ENCODE peak calls at places on chromosome 12, in ten cellular contexts. V is coronary artery, Z is GM06990, B is A673, Q is upper lobe of left lung, K is upper lobe of right lung, D is left ventricle myocardium inferior, I is lower lobe of right lung, H is fibroblast of pulmonary artery, Y is cardiac fibroblast. O is an unnamed sample.

GRCh38 chr12:83245156-83245555 is 558.5 kb downstream of the TMTC2 start:
- DNase-seq in D (no peak), I (no peak), Z (no peak), Q (no peak), V (no peak), K (no peak), Y (no peak), B (no peak), H (no peak), O (no peak)

GRCh38 chr12:113173081-113173698 is 12.1 kb downstream of the DDX54 start:
- DNase-seq in I (no peak), Y (no peak), Z (peak), Q (no peak), D (no peak), B (no peak), V (no peak), H (no peak), K (no peak), O (no peak)

GRCh38 chr12:531951-532585 is 72.3 kb downstream of the B4GALNT3 start:
- DNase-seq in K (no peak), Y (peak), V (no peak), H (no peak), B (no peak), Q (no peak), Z (no peak), D (no peak), I (no peak), O (no peak)

GRCh38 chr12:53383258-53383657 is 3.3 kb downstream of the SP1 start:
- DNase-seq in I (no peak), Z (no peak), Q (no peak), Y (no peak), D (no peak), H (no peak), B (no peak), V (no peak), K (peak), O (no peak)

GRCh38 chr12:12686925-12687324 is 9.1 kb downstream of the GPR19 start:
- DNase-seq in D (no peak), I (no peak), Q (no peak), Z (no peak), Y (peak), V (no peak), K (no peak), H (peak), B (no peak), O (peak)

GRCh38 chr12:122366685-122367475 is 55.6 kb downstream of the CLIP1 start:
- DNase-seq in B (peak), D (no peak), I (no peak), Y (peak), V (no peak), Q (no peak), H (peak), Z (no peak), K (no peak), O (peak)

GRCh38 chr12:109020750-109021380 is at the start of gene SVOP:
- DNase-seq in Z (peak), I (peak), Y (peak), B (peak), H (peak), Q (peak), K (peak), D (peak), V (no peak), O (peak)

GRCh38 chr12:94714378-94714777 is 64.0 kb upstream of the TMCC3 start:
- DNase-seq in V (no peak), K (no peak), D (no peak), H (peak), Q (no peak), I (no peak), Y (peak), B (no peak), Z (no peak), O (peak)

GRCh38 chr12:105462841-105463240 is 132.3 kb downstream of the C12orf75 start:
- DNase-seq in B (no peak), Z (no peak), I (no peak), Y (peak), Q (no peak), V (no peak), H (peak), K (no peak), D (no peak), O (no peak)

GRCh38 chr12:113399490-113399889 is 4.2 kb downstream of the SDS start:
- DNase-seq in Z (no peak), Q (no peak), K (no peak), D (no peak), Y (no peak), H (no peak), B (no peak), V (no peak), I (no peak), O (no peak)

GRCh38 chr12:23722655-23723054 is 226.8 kb downstream of the SOX5 start:
- DNase-seq in K (no peak), Q (no peak), H (no peak), D (no peak), V (no peak), Y (no peak), B (no peak), Z (no peak), I (no peak), O (no peak)

GRCh38 chr12:46650688-46651087 is 175.1 kb downstream of the SLC38A4 start:
- DNase-seq in V (no peak), H (no peak), K (no peak), I (no peak), Q (no peak), Y (peak), Z (no peak), D (no peak), B (no peak), O (no peak)

GRCh38 chr12:116492703-116493324 is 66.4 kb upstream of the MAP1LC3B2 start:
- DNase-seq in B (peak), K (no peak), V (no peak), D (no peak), I (no peak), H (peak), Z (no peak), Y (peak), Q (no peak), O (peak)

GRCh38 chr12:107436376-107436775 is 249.2 kb upstream of the PWP1 start:
- DNase-seq in Z (no peak), H (peak), B (no peak), I (no peak), V (no peak), Y (peak), Q (no peak), K (no peak), D (no peak), O (peak)

GRCh38 chr12:129069886-129070285 is 216.6 kb downstream of the GLT1D1 start:
- DNase-seq in I (no peak), K (no peak), H (no peak), Y (no peak), Z (no peak), B (no peak), Q (no peak), V (no peak), D (no peak), O (no peak)

GRCh38 chr12:2191534-2192153 is 138.9 kb downstream of the CACNA1C start:
- DNase-seq in Q (no peak), D (no peak), H (no peak), I (no peak), V (no peak), K (no peak), Y (no peak), Z (no peak), B (no peak), O (no peak)

GRCh38 chr12:93824514-93825500 is 147.6 kb downstream of the CRADD start:
- DNase-seq in H (no peak), Z (no peak), B (no peak), K (no peak), Q (no peak), Y (peak), I (no peak), D (no peak), V (no peak), O (no peak)

GRCh38 chr12:88342434-88342833 is 200.3 kb downstream of the TMTC3 start:
- DNase-seq in H (no peak), D (no peak), Z (no peak), B (no peak), V (no peak), K (no peak), Q (no peak), I (no peak), Y (no peak), O (peak)

GRCh38 chr12:51517800-51518199 is 73.2 kb upstream of the SCN8A start:
- DNase-seq in K (no peak), Q (no peak), D (no peak), Y (no peak), I (no peak), V (no peak), B (no peak), Z (no peak), H (peak), O (no peak)

GRCh38 chr12:70853326-70853725 is 67.2 kb downstream of the PTPRR start:
- DNase-seq in B (no peak), Z (no peak), V (no peak), K (no peak), D (no peak), Y (peak), H (peak), I (no peak), Q (peak), O (peak)

GRCh38 chr12:70831538-70831937 is 89.0 kb downstream of the PTPRR start:
- DNase-seq in D (no peak), B (peak), K (no peak), V (no peak), Z (no peak), Y (peak), Q (no peak), I (no peak), H (peak), O (peak)

GRCh38 chr12:128818065-128819022 is 5.4 kb downstream of the SLC15A4 start:
- DNase-seq in Y (peak), I (no peak), H (peak), K (no peak), B (no peak), V (no peak), Q (no peak), D (no peak), Z (no peak), O (peak)

GRCh38 chr12:52369220-52369619 is 1.9 kb upstream of the KRT85 start:
- DNase-seq in D (no peak), K (no peak), Q (no peak), Y (no peak), V (no peak), B (no peak), I (no peak), Z (no peak), H (no peak), O (no peak)

GRCh38 chr12:2891240-2892053 is 756 bp downstream of the TULP3 start:
- DNase-seq in Z (no peak), I (peak), D (peak), K (peak), V (peak), Y (peak), Q (peak), H (peak), B (peak), O (peak)

GRCh38 chr12:123034022-123034541 is 53.6 kb downstream of the ARL6IP4 start:
- DNase-seq in D (no peak), K (peak), I (no peak), Y (no peak), Z (no peak), B (no peak), H (no peak), V (no peak), Q (no peak), O (no peak)

GRCh38 chr12:113030875-113031525 is 25.5 kb upstream of the DTX1 start:
- DNase-seq in H (peak), V (no peak), I (no peak), Q (no peak), D (no peak), Y (peak), B (peak), K (no peak), Z (peak), O (peak)

GRCh38 chr12:7068240-7068993 is 7.9 kb downstream of the C1S start:
- DNase-seq in D (peak), Y (no peak), V (peak), H (peak), I (no peak), Z (no peak), B (no peak), K (no peak), Q (no peak), O (peak)

GRCh38 chr12:120290541-120291312 is 976 bp downstream of the RNU4-2 start:
- DNase-seq in Q (peak), B (no peak), I (peak), K (peak), H (no peak), D (no peak), Z (no peak), V (no peak), Y (no peak), O (peak)
- H3K4me3 ChIP-seq in Q (peak), B (peak), I (peak), K (peak), H (peak), D (peak), Z (no peak), V (peak), Y (peak), O (peak)

DNA sequence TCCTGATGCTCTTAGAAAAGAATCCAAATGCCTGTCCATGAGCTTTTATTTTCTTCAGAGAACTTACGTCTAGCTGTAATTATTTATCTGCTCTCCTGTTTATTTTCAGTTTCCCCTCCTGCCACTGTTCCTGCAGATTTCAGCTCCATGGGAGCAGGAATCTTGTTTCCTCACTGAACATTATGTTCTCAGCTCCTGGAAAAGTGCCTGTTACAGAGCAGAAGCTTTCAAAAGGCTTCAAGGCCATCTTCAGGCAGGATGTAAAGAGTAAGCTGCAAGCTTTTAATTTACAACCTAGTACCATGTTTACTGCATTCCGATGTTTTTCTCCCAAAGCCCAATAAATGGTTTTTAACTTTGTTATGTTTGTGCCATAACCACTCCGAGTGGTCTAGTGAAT is 98.4 kb upstream of the BTG1 start:
- DNase-seq in Q (no peak), H (peak), K (no peak), B (no peak), V (no peak), D (no peak), Z (no peak), Y (peak), I (no peak), O (peak)
- TF ChIP-seq CTCF in Q (peak), H (peak), K (peak), B (peak), V (no peak), D (peak), Z (no peak), Y (no peak), I (no peak), O (no peak)

GRCh38 chr12:49949124-49949845 is 1.3 kb upstream of the AQP2 start:
- DNase-seq in V (no peak), D (no peak), Z (no peak), I (no peak), Q (peak), B (no peak), Y (no peak), H (no peak), K (peak), O (no peak)
- H3K4me3 ChIP-seq in V (no peak), D (no peak), Z (no peak), I (no peak), Q (no peak), B (no peak), Y (no peak), H (no peak), K (no peak), O (no peak)

DNA sequence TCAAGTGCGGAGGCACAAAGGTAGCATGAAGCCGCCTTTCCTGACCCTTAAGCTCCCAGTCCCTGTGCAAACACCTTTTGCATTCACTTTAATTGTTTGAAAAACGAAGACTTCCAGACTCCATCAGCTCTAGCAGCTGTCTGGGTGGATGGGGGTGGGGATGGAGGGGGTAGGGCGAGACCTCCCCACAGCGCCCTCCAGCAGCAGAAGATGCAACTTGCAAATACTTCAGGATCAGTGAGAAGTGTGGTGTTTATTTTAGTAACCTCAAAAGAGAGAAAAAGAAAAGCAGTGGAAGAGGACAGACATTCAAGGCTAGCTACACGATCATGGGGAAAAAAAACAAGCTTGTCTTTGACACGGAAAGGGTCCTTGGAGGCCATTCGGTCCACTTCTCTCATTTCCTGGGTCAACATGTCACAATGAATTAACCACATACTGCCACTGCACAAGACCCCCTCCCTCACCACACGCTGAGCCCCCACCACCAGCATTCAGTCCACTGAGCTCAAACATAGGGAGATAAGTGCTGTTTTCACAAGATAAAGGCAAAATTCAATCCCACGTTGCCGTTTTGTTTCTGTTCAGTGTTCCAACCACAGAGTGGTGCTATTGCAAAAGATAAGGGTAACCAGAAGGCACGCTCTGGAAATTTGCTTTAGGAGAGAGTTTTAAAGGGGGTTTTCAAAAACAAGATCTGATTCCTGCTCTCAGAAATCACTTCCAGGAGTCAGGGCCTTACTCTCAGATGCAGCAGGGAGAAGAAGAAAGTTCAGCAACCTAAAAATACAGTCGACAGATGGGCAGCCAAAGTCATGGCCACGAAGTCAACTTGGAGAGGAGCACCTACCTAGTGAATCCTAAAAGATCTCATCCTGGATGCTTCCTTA is 3.3 kb upstream of the NTF3 start:
- DNase-seq in I (no peak), V (no peak), H (peak), Y (peak), B (no peak), D (no peak), Q (no peak), K (no peak), Z (no peak), O (peak)
- TF ChIP-seq CTCF in I (peak), V (peak), H (peak), Y (peak), B (peak), D (peak), Q (peak), K (peak), Z (no peak), O (peak)

GRCh38 chr12:65497645-65498044 is 219.2 kb downstream of the MSRB3 start:
- DNase-seq in V (no peak), Q (no peak), I (no peak), K (no peak), D (no peak), Z (no peak), Y (peak), B (no peak), H (peak), O (peak)

GRCh38 chr12:65501093-65501621 is 222.7 kb downstream of the MSRB3 start:
- DNase-seq in B (no peak), I (peak), H (peak), Q (peak), Y (no peak), K (no peak), D (peak), V (no peak), Z (no peak), O (no peak)

GRCh38 chr12:65501935-65502334 is 223.5 kb downstream of the MSRB3 start:
- DNase-seq in K (no peak), V (no peak), Q (no peak), H (no peak), Y (no peak), B (no peak), I (no peak), Z (no peak), D (no peak), O (no peak)

GRCh38 chr12:65499167-65499566 is 220.7 kb downstream of the MSRB3 start:
- DNase-seq in Y (no peak), V (no peak), H (no peak), Z (no peak), K (no peak), D (no peak), I (no peak), Q (no peak), B (no peak), O (no peak)

GRCh38 chr12:65500121-65500846 is 221.8 kb downstream of the MSRB3 start:
- DNase-seq in H (peak), Z (no peak), Q (no peak), D (no peak), B (peak), Y (peak), K (no peak), V (no peak), I (no peak), O (peak)
- H3K4me3 ChIP-seq in H (no peak), Z (no peak), Q (no peak), D (no peak), B (no peak), Y (no peak), K (no peak), V (no peak), I (no peak), O (no peak)